ENCODE peak calls at places on chromosomes 1 and 21, in five cellular contexts. K is anterior cingulate cortex; Q is HT-29; G is effector memory CD8-positive, alpha-beta T cell; P is thoracic aorta. O is an unnamed sample.
A peak's percentile ranks its signal among the peaks of the same experiment; 100 is the strongest.

GRCh38 chr21:46111193-46111571 is 13.3 kb downstream of the COL6A2 start:
- DNase-seq in K (no peak), Q (no peak), G (no peak), P (no peak), O (no peak)

GRCh38 chr1:30618335-30618747 is 105.0 kb downstream of the MATN1 start:
- DNase-seq in K (no peak), Q (peak; percentile 42), G (no peak), P (no peak), O (no peak)

GRCh38 chr21:38875694-38876492 is 70.2 kb downstream of the ETS2 start:
- DNase-seq in K (no peak), Q (no peak), G (no peak), P (no peak), O (no peak)

GRCh38 chr1:214943054-214943453 is 139.5 kb upstream of the KCNK2 start:
- DNase-seq in K (no peak), Q (no peak), G (no peak), P (no peak), O (no peak)

GRCh38 chr1:56028244-56028643 is 551.1 kb downstream of the PLPP3 start:
- DNase-seq in K (no peak), Q (no peak), G (no peak), P (no peak), O (no peak)

GRCh38 chr1:23216771-23217420 is 406 bp downstream of the HTR1D start:
- DNase-seq in K (no peak), Q (no peak), G (peak; percentile 19), P (no peak), O (no peak)

GRCh38 chr1:17976843-17977242 is 130.8 kb upstream of the IGSF21 start:
- DNase-seq in K (no peak), Q (no peak), G (no peak), P (no peak), O (no peak)

GRCh38 chr1:160607051-160608032 is 28.0 kb upstream of the CD84 start:
- DNase-seq in K (no peak), Q (peak; percentile 85), G (peak; percentile 66), P (no peak), O (peak; percentile 44)

GRCh38 chr1:208003241-208003640 is 92.3 kb upstream of the CD34 start:
- DNase-seq in K (no peak), Q (no peak), G (no peak), P (no peak), O (no peak)

GRCh38 chr21:25640671-25641292 is 1.7 kb downstream of the JAM2 start:
- DNase-seq in K (no peak), Q (no peak), G (no peak), P (no peak), O (no peak)

GRCh38 chr1:159970932-159971342 is 16.9 kb upstream of the SLAMF9 start:
- DNase-seq in K (no peak), Q (peak; percentile 65), G (no peak), P (no peak), O (no peak)

GRCh38 chr1:117060441-117061317 is 553 bp downstream of the TTF2 start:
- DNase-seq in K (peak; percentile 32), Q (peak; percentile 49), G (no peak), P (no peak), O (no peak)

GRCh38 chr1:197342044-197342565 is 74.1 kb downstream of the CRB1 start:
- DNase-seq in K (no peak), Q (no peak), G (no peak), P (no peak), O (no peak)

GRCh38 chr1:3073520-3074296 is 4.7 kb downstream of the PRDM16 start:
- DNase-seq in K (no peak), Q (no peak), G (no peak), P (no peak), O (no peak)

GRCh38 chr1:113552244-113552643 is 161.9 kb downstream of the MAGI3 start:
- DNase-seq in K (no peak), Q (no peak), G (no peak), P (no peak), O (no peak)

GRCh38 chr1:27863552-27863943 is 8.8 kb upstream of the THEMIS2 start:
- DNase-seq in K (no peak), Q (no peak), G (no peak), P (no peak), O (no peak)

GRCh38 chr1:51535006-51535592 is 16.0 kb upstream of the EPS15 start:
- DNase-seq in K (no peak), Q (peak; percentile 74), G (peak; percentile 63), P (no peak), O (peak; percentile 89)

GRCh38 chr1:88661188-88661587 is 22.9 kb upstream of the PKN2 start:
- DNase-seq in K (no peak), Q (no peak), G (no peak), P (no peak), O (no peak)

GRCh38 chr1:20124451-20125057 is 5.2 kb upstream of the PLA2G2D start:
- DNase-seq in K (no peak), Q (peak; percentile 94), G (no peak), P (no peak), O (no peak)

O was measured in midbrain.